ENCODE peak calls at places on chromosomes 4 and X, in nine cellular contexts. One of them, this sample, is unnamed. For H3K27me3, the result is how much of the 10 kb centered on the place peaks cover.

GRCh38 chr4:118776166-118776954 is 59.6 kb downstream of the SEC24D start:
- DNase-seq in MM.1S: peak
- DNase-seq in heart right ventricle: no peak
- DNase-seq in A673: peak
- DNase-seq in psoas muscle: no peak
- DNase-seq in uterus: no peak
- DNase-seq in CD8-positive, alpha-beta T cell: no peak
- DNase-seq in Peyer's patch: no peak
- DNase-seq in tibial artery: no peak
- DNase-seq in this sample: no peak

GRCh38 chr4:143667461-143667860 is 33.0 kb downstream of the FREM3 start:
- DNase-seq in MM.1S: no peak
- DNase-seq in heart right ventricle: peak
- DNase-seq in A673: peak
- DNase-seq in psoas muscle: no peak
- DNase-seq in uterus: peak
- DNase-seq in CD8-positive, alpha-beta T cell: no peak
- DNase-seq in Peyer's patch: no peak
- DNase-seq in tibial artery: peak
- DNase-seq in this sample: no peak

GRCh38 chr4:35963383-35963782 is 280.9 kb downstream of the ARAP2 start:
- DNase-seq in MM.1S: no peak
- DNase-seq in heart right ventricle: no peak
- DNase-seq in A673: no peak
- DNase-seq in psoas muscle: no peak
- DNase-seq in uterus: no peak
- DNase-seq in CD8-positive, alpha-beta T cell: no peak
- DNase-seq in Peyer's patch: no peak
- DNase-seq in tibial artery: no peak
- DNase-seq in this sample: no peak

GRCh38 chr4:186037692-186038658 is 31.0 kb upstream of the TLR3 start:
- DNase-seq in MM.1S: peak
- DNase-seq in heart right ventricle: peak
- DNase-seq in A673: peak
- DNase-seq in psoas muscle: no peak
- DNase-seq in uterus: peak
- DNase-seq in CD8-positive, alpha-beta T cell: no peak
- DNase-seq in Peyer's patch: peak
- DNase-seq in tibial artery: peak
- DNase-seq in this sample: no peak

GRCh38 chrX:127570276-127570675 is 481.9 kb downstream of the ACTRT1 start:
- DNase-seq in MM.1S: no peak
- DNase-seq in heart right ventricle: no peak
- DNase-seq in A673: no peak
- DNase-seq in psoas muscle: no peak
- DNase-seq in uterus: no peak
- DNase-seq in CD8-positive, alpha-beta T cell: no peak
- DNase-seq in Peyer's patch: no peak
- DNase-seq in tibial artery: no peak
- DNase-seq in this sample: no peak

GRCh38 chr4:156933633-156934258 is 37.9 kb downstream of the PDGFC start:
- DNase-seq in MM.1S: no peak
- DNase-seq in heart right ventricle: no peak
- DNase-seq in A673: no peak
- DNase-seq in psoas muscle: no peak
- DNase-seq in uterus: no peak
- DNase-seq in CD8-positive, alpha-beta T cell: no peak
- DNase-seq in Peyer's patch: no peak
- DNase-seq in tibial artery: no peak
- DNase-seq in this sample: no peak

GRCh38 chrX:10177620-10178019 is 20.8 kb downstream of the CLCN4 start:
- DNase-seq in MM.1S: no peak
- DNase-seq in heart right ventricle: no peak
- DNase-seq in A673: no peak
- DNase-seq in psoas muscle: no peak
- DNase-seq in uterus: no peak
- DNase-seq in CD8-positive, alpha-beta T cell: no peak
- DNase-seq in Peyer's patch: no peak
- DNase-seq in tibial artery: no peak
- DNase-seq in this sample: no peak

GRCh38 chr4:6582889-6583504 is 8.0 kb downstream of the MAN2B2 start:
- DNase-seq in MM.1S: peak
- DNase-seq in heart right ventricle: no peak
- DNase-seq in A673: peak
- DNase-seq in psoas muscle: no peak
- DNase-seq in uterus: no peak
- DNase-seq in CD8-positive, alpha-beta T cell: no peak
- DNase-seq in Peyer's patch: no peak
- DNase-seq in tibial artery: no peak
- DNase-seq in this sample: no peak

GRCh38 chr4:1591107-1591506 is 93.0 kb downstream of the FAM53A start:
- DNase-seq in MM.1S: no peak
- DNase-seq in heart right ventricle: no peak
- DNase-seq in A673: no peak
- DNase-seq in psoas muscle: no peak
- DNase-seq in uterus: no peak
- DNase-seq in CD8-positive, alpha-beta T cell: no peak
- DNase-seq in Peyer's patch: no peak
- DNase-seq in tibial artery: no peak
- DNase-seq in this sample: no peak

GRCh38 chr4:84531689-84532088 is 32.6 kb upstream of the NKX6-1 start:
- DNase-seq in MM.1S: no peak
- DNase-seq in heart right ventricle: no peak
- DNase-seq in A673: no peak
- DNase-seq in psoas muscle: no peak
- DNase-seq in uterus: no peak
- DNase-seq in CD8-positive, alpha-beta T cell: no peak
- DNase-seq in Peyer's patch: no peak
- DNase-seq in tibial artery: no peak
- DNase-seq in this sample: no peak

GRCh38 chr4:108367751-108368150 is 199.0 kb upstream of the LEF1 start:
- DNase-seq in MM.1S: no peak
- DNase-seq in heart right ventricle: no peak
- DNase-seq in A673: no peak
- DNase-seq in psoas muscle: no peak
- DNase-seq in uterus: no peak
- DNase-seq in CD8-positive, alpha-beta T cell: no peak
- DNase-seq in Peyer's patch: no peak
- DNase-seq in tibial artery: no peak
- DNase-seq in this sample: no peak

GRCh38 chrX:140715787-140716186 is 6.2 kb downstream of the LINC00632 start:
- DNase-seq in MM.1S: no peak
- DNase-seq in heart right ventricle: no peak
- DNase-seq in A673: no peak
- DNase-seq in psoas muscle: no peak
- DNase-seq in uterus: no peak
- DNase-seq in CD8-positive, alpha-beta T cell: no peak
- DNase-seq in Peyer's patch: no peak
- DNase-seq in tibial artery: no peak
- DNase-seq in this sample: no peak

GRCh38 chr4:6418193-6418755 is 54.1 kb downstream of the PPP2R2C start:
- DNase-seq in MM.1S: no peak
- DNase-seq in heart right ventricle: no peak
- DNase-seq in A673: no peak
- DNase-seq in psoas muscle: no peak
- DNase-seq in uterus: no peak
- DNase-seq in CD8-positive, alpha-beta T cell: no peak
- DNase-seq in Peyer's patch: no peak
- DNase-seq in tibial artery: no peak
- DNase-seq in this sample: no peak

GRCh38 chrX:15646543-15646942 is 18.1 kb downstream of the CLTRN start:
- DNase-seq in MM.1S: no peak
- DNase-seq in heart right ventricle: no peak
- DNase-seq in A673: no peak
- DNase-seq in psoas muscle: no peak
- DNase-seq in uterus: no peak
- DNase-seq in CD8-positive, alpha-beta T cell: no peak
- DNase-seq in Peyer's patch: no peak
- DNase-seq in tibial artery: no peak
- DNase-seq in this sample: peak

GRCh38 chrX:51614353-51614752 is 4.4 kb downstream of the CENPVL3 start:
- DNase-seq in MM.1S: peak
- DNase-seq in heart right ventricle: no peak
- DNase-seq in A673: peak
- DNase-seq in psoas muscle: no peak
- DNase-seq in uterus: no peak
- DNase-seq in CD8-positive, alpha-beta T cell: no peak
- DNase-seq in Peyer's patch: no peak
- DNase-seq in tibial artery: no peak
- DNase-seq in this sample: no peak

GRCh38 chr4:58587856-58588255 is 1477.7 kb upstream of the IGFBP7 start:
- DNase-seq in MM.1S: no peak
- DNase-seq in heart right ventricle: no peak
- DNase-seq in A673: no peak
- DNase-seq in psoas muscle: no peak
- DNase-seq in uterus: no peak
- DNase-seq in CD8-positive, alpha-beta T cell: no peak
- DNase-seq in Peyer's patch: no peak
- DNase-seq in tibial artery: no peak
- DNase-seq in this sample: no peak

GRCh38 chr4:119261986-119262385 is 49.5 kb downstream of the USP53 start:
- DNase-seq in MM.1S: no peak
- DNase-seq in heart right ventricle: no peak
- DNase-seq in A673: no peak
- DNase-seq in psoas muscle: no peak
- DNase-seq in uterus: no peak
- DNase-seq in CD8-positive, alpha-beta T cell: no peak
- DNase-seq in Peyer's patch: no peak
- DNase-seq in tibial artery: no peak
- DNase-seq in this sample: no peak

GRCh38 chr4:186020793-186021407 is 48.1 kb upstream of the TLR3 start:
- DNase-seq in MM.1S: no peak
- DNase-seq in heart right ventricle: no peak
- DNase-seq in A673: no peak
- DNase-seq in psoas muscle: no peak
- DNase-seq in uterus: no peak
- DNase-seq in CD8-positive, alpha-beta T cell: no peak
- DNase-seq in Peyer's patch: no peak
- DNase-seq in tibial artery: no peak
- DNase-seq in this sample: no peak

GRCh38 chrX:84729809-84730208 is 227.6 kb upstream of the HDX start:
- DNase-seq in MM.1S: peak
- DNase-seq in heart right ventricle: no peak
- DNase-seq in A673: peak
- DNase-seq in psoas muscle: no peak
- DNase-seq in uterus: no peak
- DNase-seq in CD8-positive, alpha-beta T cell: no peak
- DNase-seq in Peyer's patch: peak
- DNase-seq in tibial artery: peak
- DNase-seq in this sample: peak

GRCh38 chr4:2044542-2045517 is 14.3 kb upstream of the NAT8L start:
- DNase-seq in MM.1S: no peak
- DNase-seq in heart right ventricle: no peak
- DNase-seq in A673: no peak
- DNase-seq in psoas muscle: no peak
- DNase-seq in uterus: no peak
- DNase-seq in CD8-positive, alpha-beta T cell: no peak
- DNase-seq in Peyer's patch: peak
- DNase-seq in tibial artery: no peak
- DNase-seq in this sample: no peak

GRCh38 chr4:81508786-81509574 is 37.3 kb upstream of the RASGEF1B start:
- DNase-seq in MM.1S: no peak
- DNase-seq in heart right ventricle: no peak
- DNase-seq in A673: no peak
- DNase-seq in psoas muscle: no peak
- DNase-seq in uterus: no peak
- DNase-seq in CD8-positive, alpha-beta T cell: no peak
- DNase-seq in Peyer's patch: no peak
- DNase-seq in tibial artery: no peak
- DNase-seq in this sample: peak

GRCh38 chr4:178205826-178206225 is 763.6 kb upstream of the AGA start:
- DNase-seq in MM.1S: no peak
- DNase-seq in heart right ventricle: no peak
- DNase-seq in A673: no peak
- DNase-seq in psoas muscle: no peak
- DNase-seq in uterus: no peak
- DNase-seq in CD8-positive, alpha-beta T cell: no peak
- DNase-seq in Peyer's patch: no peak
- DNase-seq in tibial artery: no peak
- DNase-seq in this sample: no peak

GRCh38 chr4:156521631-156522030 is 450.0 kb downstream of the PDGFC start:
- DNase-seq in MM.1S: no peak
- DNase-seq in heart right ventricle: no peak
- DNase-seq in A673: no peak
- DNase-seq in psoas muscle: no peak
- DNase-seq in uterus: no peak
- DNase-seq in CD8-positive, alpha-beta T cell: no peak
- DNase-seq in Peyer's patch: no peak
- DNase-seq in tibial artery: no peak
- DNase-seq in this sample: no peak

GRCh38 chrX:12372111-12372510 is 233.8 kb downstream of the FRMPD4 start:
- DNase-seq in MM.1S: no peak
- DNase-seq in heart right ventricle: no peak
- DNase-seq in A673: no peak
- DNase-seq in psoas muscle: no peak
- DNase-seq in uterus: no peak
- DNase-seq in CD8-positive, alpha-beta T cell: no peak
- DNase-seq in Peyer's patch: no peak
- DNase-seq in tibial artery: no peak
- DNase-seq in this sample: no peak
- H3K27me3 ChIP-seq in MM.1S: under half
- H3K27me3 ChIP-seq in heart right ventricle: under half
- H3K27me3 ChIP-seq in A673: under half
- H3K27me3 ChIP-seq in psoas muscle: under half
- H3K27me3 ChIP-seq in uterus: under half
- H3K27me3 ChIP-seq in CD8-positive, alpha-beta T cell: under half
- H3K27me3 ChIP-seq in Peyer's patch: under half
- H3K27me3 ChIP-seq in tibial artery: under half
- H3K27me3 ChIP-seq in this sample: under half

GRCh38 chr4:26860922-26861433 is 337 bp downstream of the STIM2 start:
- DNase-seq in MM.1S: no peak
- DNase-seq in heart right ventricle: no peak
- DNase-seq in A673: peak
- DNase-seq in psoas muscle: peak
- DNase-seq in uterus: peak
- DNase-seq in CD8-positive, alpha-beta T cell: peak
- DNase-seq in Peyer's patch: peak
- DNase-seq in tibial artery: peak
- DNase-seq in this sample: peak
- TF ChIP-seq CTCF in MM.1S: no peak
- TF ChIP-seq CTCF in heart right ventricle: no peak
- TF ChIP-seq CTCF in A673: no peak
- TF ChIP-seq CTCF in psoas muscle: no peak
- TF ChIP-seq CTCF in uterus: no peak
- TF ChIP-seq CTCF in CD8-positive, alpha-beta T cell: no peak
- TF ChIP-seq CTCF in Peyer's patch: no peak
- TF ChIP-seq CTCF in tibial artery: no peak
- TF ChIP-seq CTCF in this sample: no peak

GRCh38 chrX:150226223-150226965 is 136.7 kb upstream of the MAMLD1 start:
- DNase-seq in MM.1S: no peak
- DNase-seq in heart right ventricle: no peak
- DNase-seq in A673: no peak
- DNase-seq in psoas muscle: no peak
- DNase-seq in uterus: no peak
- DNase-seq in CD8-positive, alpha-beta T cell: no peak
- DNase-seq in Peyer's patch: no peak
- DNase-seq in tibial artery: no peak
- DNase-seq in this sample: no peak
- H3K27me3 ChIP-seq in MM.1S: under half
- H3K27me3 ChIP-seq in heart right ventricle: under half
- H3K27me3 ChIP-seq in A673: under half
- H3K27me3 ChIP-seq in psoas muscle: under half
- H3K27me3 ChIP-seq in uterus: under half
- H3K27me3 ChIP-seq in CD8-positive, alpha-beta T cell: under half
- H3K27me3 ChIP-seq in Peyer's patch: under half
- H3K27me3 ChIP-seq in tibial artery: under half
- H3K27me3 ChIP-seq in this sample: under half

GRCh38 chr4:107034091-107034698 is 1.9 kb downstream of the DKK2 start:
- DNase-seq in MM.1S: no peak
- DNase-seq in heart right ventricle: no peak
- DNase-seq in A673: peak
- DNase-seq in psoas muscle: peak
- DNase-seq in uterus: peak
- DNase-seq in CD8-positive, alpha-beta T cell: no peak
- DNase-seq in Peyer's patch: no peak
- DNase-seq in tibial artery: peak
- DNase-seq in this sample: no peak
- TF ChIP-seq CTCF in MM.1S: no peak
- TF ChIP-seq CTCF in heart right ventricle: no peak
- TF ChIP-seq CTCF in A673: peak
- TF ChIP-seq CTCF in psoas muscle: peak
- TF ChIP-seq CTCF in uterus: no peak
- TF ChIP-seq CTCF in CD8-positive, alpha-beta T cell: no peak
- TF ChIP-seq CTCF in Peyer's patch: no peak
- TF ChIP-seq CTCF in tibial artery: no peak
- TF ChIP-seq CTCF in this sample: peak